ENCODE peak calls at places on chromosome 17, in five cellular contexts. P is non-pigmented ciliary epithelial cell, H is tibial nerve, G is NCI-H226, A is AG10803. R is an unnamed sample.

GRCh38 chr17:4162775-4163498 is 19.9 kb downstream of the CYB5D2 start:
- DNase-seq in P (no peak), H (no peak), G (no peak), A (no peak), R (no peak)

GRCh38 chr17:17191346-17191792 is 14.8 kb downstream of the PLD6 start:
- DNase-seq in P (peak; percentile 68), H (no peak), G (peak; percentile 62), A (peak; percentile 77), R (no peak)

GRCh38 chr17:64378890-64379354 is 11.7 kb downstream of the PECAM1 start:
- DNase-seq in P (no peak), H (no peak), G (no peak), A (no peak), R (no peak)

GRCh38 chr17:76643553-76644148 is at the start of gene ST6GALNAC1:
- DNase-seq in P (no peak), H (no peak), G (peak; percentile 67), A (no peak), R (no peak)

GRCh38 chr17:78971764-78972506 is 7.8 kb downstream of the LGALS3BP start:
- DNase-seq in P (no peak), H (no peak), G (no peak), A (no peak), R (peak; percentile 29)

GRCh38 chr17:51120739-51121619 is at the start of gene SPAG9:
- DNase-seq in P (peak; percentile 75), H (peak; percentile 93), G (peak; percentile 96), A (peak; percentile 97), R (peak; percentile 98)

GRCh38 chr17:48540213-48540612 is 4.7 kb downstream of the HOXB2 start:
- DNase-seq in P (no peak), H (no peak), G (no peak), A (no peak), R (no peak)

GRCh38 chr17:181213-182163 is at the start of gene DOC2B:
- DNase-seq in P (no peak), H (no peak), G (peak; percentile 46), A (peak; percentile 22), R (peak; percentile 66)

GRCh38 chr17:57356722-57357391 is 100.5 kb downstream of the MSI2 start:
- DNase-seq in P (no peak), H (no peak), G (no peak), A (no peak), R (no peak)

GRCh38 chr17:81902653-81903414 is 796 bp downstream of the NPB start:
- DNase-seq in P (no peak), H (no peak), G (peak; percentile 0), A (no peak), R (peak; percentile 72)

GRCh38 chr17:33292184-33292980 is 713 bp downstream of the ASIC2 start:
- DNase-seq in P (no peak), H (no peak), G (no peak), A (no peak), R (peak; percentile 77)